ENCODE peak calls at places on chromosome 16, in ten cellular contexts. W, S, C, U, N, P, G, M, Z and I are unnamed samples.
A peak's percentile ranks its signal among the peaks of the same experiment; 100 is the strongest.

GRCh38 chr16:1520461-1520860 is 13.0 kb upstream of the TMEM204 start:
- DNase-seq in W (no peak), C (no peak), Z (no peak), U (no peak), N (no peak), S (no peak), P (no peak), M (no peak), G (no peak), I (no peak)

GRCh38 chr16:66656547-66656946 is 40.0 kb downstream of the CMTM4 start:
- DNase-seq in G (no peak), N (peak; percentile 40), P (no peak), Z (peak; percentile 65), U (no peak), C (no peak), W (no peak), S (no peak), M (no peak), I (no peak)

GRCh38 chr16:46885960-46886763 is 2.0 kb downstream of the GPT2 start:
- DNase-seq in S (no peak), P (no peak), U (no peak), W (no peak), G (no peak), C (peak; percentile 77), M (no peak), N (no peak), Z (peak; percentile 63), I (peak; percentile 49)

GRCh38 chr16:12184419-12184831 is 207.9 kb downstream of the SNX29 start:
- DNase-seq in W (no peak), M (no peak), P (no peak), S (no peak), Z (no peak), C (no peak), G (no peak), N (no peak), U (no peak), I (no peak)

GRCh38 chr16:912684-913613 is 57.8 kb downstream of the LMF1 start:
- DNase-seq in C (peak; percentile 80), Z (no peak), G (no peak), M (no peak), P (no peak), W (no peak), U (no peak), N (no peak), S (no peak), I (no peak)

GRCh38 chr16:46853713-46854443 is 22.9 kb upstream of the C16orf87 start:
- DNase-seq in W (no peak), Z (peak; percentile 77), N (peak; percentile 76), P (peak; percentile 89), C (peak; percentile 87), S (peak; percentile 79), M (peak; percentile 68), U (peak; percentile 31), G (peak; percentile 55), I (peak; percentile 11)

GRCh38 chr16:7408700-7409340 is 76.2 kb downstream of the RBFOX1 start:
- DNase-seq in S (no peak), G (no peak), U (no peak), Z (no peak), W (no peak), N (no peak), C (no peak), P (no peak), M (no peak), I (no peak)

GRCh38 chr16:57360321-57360935 is 1.8 kb downstream of the CCL22 start:
- DNase-seq in P (peak; percentile 59), S (peak; percentile 2), N (no peak), W (no peak), M (no peak), Z (no peak), C (no peak), G (no peak), U (no peak), I (no peak)

GRCh38 chr16:49649013-49649785 is 206.7 kb downstream of the ZNF423 start:
- DNase-seq in S (no peak), W (no peak), N (peak; percentile 15), P (no peak), C (no peak), Z (peak; percentile 86), M (no peak), U (no peak), G (no peak), I (no peak)

GRCh38 chr16:84024854-84025253 is 17.7 kb downstream of the SLC38A8 start:
- DNase-seq in S (no peak), P (no peak), Z (peak; percentile 74), C (no peak), W (no peak), M (no peak), N (no peak), G (peak; percentile 27), U (no peak), I (no peak)

GRCh38 chr16:57614546-57615343 is 13.7 kb upstream of the ADGRG1 start:
- DNase-seq in G (no peak), M (no peak), U (no peak), C (peak; percentile 25), S (no peak), W (no peak), Z (no peak), P (peak; percentile 72), N (no peak), I (no peak)

GRCh38 chr16:56589141-56590039 is at the start of gene MT3:
- DNase-seq in M (no peak), U (no peak), Z (peak; percentile 11), N (peak; percentile 45), W (peak; percentile 58), S (no peak), G (no peak), C (no peak), P (no peak), I (no peak)

GRCh38 chr16:88951989-88952388 is 25.0 kb downstream of the CBFA2T3 start:
- DNase-seq in U (no peak), W (no peak), C (no peak), Z (no peak), N (no peak), G (no peak), M (no peak), P (peak; percentile 54), S (no peak), I (no peak)

GRCh38 chr16:14324581-14324980 is 253.5 kb downstream of the MRTFB start:
- DNase-seq in N (peak; percentile 17), M (no peak), S (no peak), P (no peak), G (no peak), W (no peak), C (no peak), Z (peak; percentile 51), U (no peak), I (no peak)